ENCODE peak calls at places on chromosomes 1 and 21, in ten cellular contexts. O is lower lobe of right lung; Y is IMR-90; N is effector memory CD4-positive, alpha-beta T cell; X is HL-60; I is esophagus squamous epithelium; A is tibial artery; C is neuronal stem cell; T is heart left ventricle; V is heart right ventricle. J is an unnamed sample.

GRCh38 chr21:34020005-34020847 is 53.2 kb upstream of the MRPS6 start:
- DNase-seq in O (no peak), Y (no peak), N (no peak), X (peak; percentile 84), I (no peak), A (no peak), C (no peak), T (no peak), V (no peak), J (no peak)

GRCh38 chr1:24412408-24412807 is 1.2 kb downstream of the STPG1 start:
- DNase-seq in O (no peak), Y (no peak), N (no peak), X (no peak), I (no peak), A (no peak), C (no peak), T (no peak), V (no peak), J (no peak)

GRCh38 chr1:23263380-23263887 is 46.1 kb upstream of the HTR1D start:
- DNase-seq in O (no peak), Y (no peak), N (no peak), X (no peak), I (no peak), A (no peak), C (peak; percentile 18), T (no peak), V (no peak), J (no peak)

GRCh38 chr1:149843302-149844041 is 55.9 kb upstream of the BOLA1 start:
- DNase-seq in O (no peak), Y (no peak), N (no peak), X (peak; percentile 4), I (no peak), A (no peak), C (no peak), T (no peak), V (no peak), J (no peak)

GRCh38 chr1:40783001-40783905 is at the start of gene KCNQ4:
- DNase-seq in O (peak; percentile 69), Y (no peak), N (no peak), X (peak; percentile 42), I (no peak), A (peak; percentile 62), C (peak; percentile 59), T (peak; percentile 64), V (peak; percentile 66), J (no peak)

GRCh38 chr1:119504831-119505230 is 2.2 kb upstream of the HSD3B1 start:
- DNase-seq in O (no peak), Y (no peak), N (no peak), X (no peak), I (no peak), A (no peak), C (no peak), T (no peak), V (no peak), J (no peak)

GRCh38 chr1:117683571-117684285 is 77.9 kb downstream of the TENT5C start:
- DNase-seq in O (no peak), Y (peak; percentile 37), N (no peak), X (no peak), I (no peak), A (no peak), C (no peak), T (no peak), V (peak; percentile 27), J (no peak)

GRCh38 chr21:28904961-28905435 is 87.7 kb downstream of the LTN1 start:
- DNase-seq in O (no peak), Y (no peak), N (no peak), X (no peak), I (no peak), A (no peak), C (no peak), T (no peak), V (no peak), J (no peak)

GRCh38 chr1:157390646-157391045 is 161.7 kb downstream of the FCRL5 start:
- DNase-seq in O (no peak), Y (peak; percentile 30), N (no peak), X (no peak), I (no peak), A (no peak), C (no peak), T (no peak), V (no peak), J (no peak)

GRCh38 chr21:36032647-36033406 is 27.5 kb downstream of the SETD4 start:
- DNase-seq in O (no peak), Y (no peak), N (no peak), X (no peak), I (no peak), A (no peak), C (no peak), T (no peak), V (no peak), J (no peak)

GRCh38 chr1:9058465-9058864 is 11.0 kb downstream of the SLC2A5 start:
- DNase-seq in O (no peak), Y (peak; percentile 34), N (no peak), X (no peak), I (no peak), A (no peak), C (no peak), T (no peak), V (no peak), J (no peak)

GRCh38 chr1:223641523-223642039 is 23.9 kb downstream of the CAPN8 start:
- DNase-seq in O (peak; percentile 57), Y (no peak), N (no peak), X (no peak), I (no peak), A (no peak), C (no peak), T (no peak), V (no peak), J (no peak)

GRCh38 chr1:165162671-165163241 is 193.8 kb downstream of the LMX1A start:
- DNase-seq in O (no peak), Y (no peak), N (no peak), X (no peak), I (no peak), A (no peak), C (no peak), T (no peak), V (no peak), J (no peak)

GRCh38 chr1:156877433-156877832 is 16.1 kb upstream of the PEAR1 start:
- DNase-seq in O (no peak), Y (no peak), N (no peak), X (no peak), I (no peak), A (no peak), C (no peak), T (no peak), V (no peak), J (no peak)

GRCh38 chr21:25835397-25835796 is 100.6 kb downstream of the GABPA start:
- DNase-seq in O (no peak), Y (no peak), N (no peak), X (no peak), I (no peak), A (no peak), C (no peak), T (no peak), V (no peak), J (no peak)

GRCh38 chr1:145706282-145706681 is 886 bp downstream of the PDZK1 start:
- DNase-seq in O (no peak), Y (peak; percentile 59), N (no peak), X (no peak), I (no peak), A (no peak), C (no peak), T (no peak), V (no peak), J (no peak)

GRCh38 chr1:109704173-109704572 is 7.9 kb upstream of the GSTM5 start:
- DNase-seq in O (no peak), Y (peak; percentile 0), N (no peak), X (no peak), I (no peak), A (no peak), C (no peak), T (no peak), V (no peak), J (no peak)

GRCh38 chr1:229825042-229825441 is 199.0 kb downstream of the URB2 start:
- DNase-seq in O (no peak), Y (no peak), N (no peak), X (no peak), I (no peak), A (no peak), C (no peak), T (no peak), V (no peak), J (no peak)
- H3K27ac ChIP-seq in O (no peak overlapping the region), Y (no peak overlapping the region), N (no peak overlapping the region), X (no peak overlapping the region), I (no peak overlapping the region), A (no peak overlapping the region), C (no peak overlapping the region), T (no peak overlapping the region), V (no peak overlapping the region), J (no peak overlapping the region)

GRCh38 chr21:37065561-37066177 is 7.2 kb downstream of the PIGP start:
- DNase-seq in O (no peak), Y (no peak), N (no peak), X (no peak), I (no peak), A (no peak), C (no peak), T (no peak), V (no peak), J (no peak)
- H3K27ac ChIP-seq in O (no peak overlapping the region), Y (no peak overlapping the region), N (no peak overlapping the region), X (no peak overlapping the region), I (no peak overlapping the region), A (no peak overlapping the region), C (no peak overlapping the region), T (no peak overlapping the region), V (no peak overlapping the region), J (no peak overlapping the region)

GRCh38 chr1:204075116-204075636 is 2.3 kb downstream of the SOX13 start:
- DNase-seq in O (no peak), Y (no peak), N (no peak), X (no peak), I (no peak), A (no peak), C (no peak), T (no peak), V (peak; percentile 45), J (no peak)
- H3K27ac ChIP-seq in O (peak overlapping the region; percentile 83), Y (peak overlapping the region; percentile 34), N (no peak overlapping the region), X (no peak overlapping the region), I (peak overlapping the region; percentile 91), A (peak overlapping the region; percentile 89), C (no peak overlapping the region), T (peak overlapping the region; percentile 95), V (peak overlapping the region; percentile 95), J (peak overlapping the region; percentile 43)

DNA sequence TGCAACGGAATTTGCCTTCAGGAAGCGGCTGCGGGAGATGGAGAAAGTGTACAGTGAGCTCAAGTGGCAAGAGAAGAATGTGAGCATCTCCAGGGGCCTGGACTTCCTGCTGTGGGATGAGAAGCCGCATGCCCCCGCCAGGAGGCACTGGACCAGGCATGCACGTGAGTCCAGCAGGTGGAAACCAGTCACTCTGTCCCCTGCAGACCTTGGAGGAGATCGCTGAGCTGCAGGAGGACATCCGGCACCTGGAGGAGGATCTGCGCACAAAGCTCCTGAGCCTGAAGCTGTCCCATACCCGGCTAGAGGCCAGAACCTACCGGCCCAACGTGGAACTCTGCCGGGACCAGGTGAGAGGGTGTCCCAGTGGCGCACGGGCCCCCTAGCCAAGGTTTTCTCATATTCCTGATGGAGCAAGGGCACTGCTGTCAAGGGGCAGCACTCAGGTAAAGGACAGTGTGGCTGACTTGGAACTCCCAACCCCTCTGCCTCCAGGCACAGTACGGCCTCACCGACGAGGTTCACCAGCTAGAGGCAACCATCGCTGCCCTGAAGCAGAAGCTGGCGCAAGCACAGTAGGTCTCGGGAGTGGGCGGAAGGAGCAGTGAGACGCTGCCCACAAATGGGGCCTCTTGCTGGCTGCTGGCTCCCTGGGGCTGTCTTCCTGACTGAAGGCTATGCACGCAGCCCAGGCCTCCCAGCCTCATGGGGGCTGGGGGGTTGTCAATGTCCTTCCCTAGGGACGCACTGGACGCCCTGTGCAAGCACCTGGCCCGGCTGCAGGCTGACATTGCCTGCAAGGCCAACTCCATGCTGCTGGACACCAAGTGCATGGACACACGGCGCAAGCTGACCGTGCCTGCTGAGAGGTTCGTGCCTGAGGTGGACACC is 1.2 kb upstream of the ADPRS start:
- DNase-seq in O (no peak), Y (no peak), N (no peak), X (no peak), I (no peak), A (no peak), C (no peak), T (no peak), V (no peak), J (no peak)
- H3K27ac ChIP-seq in O (no peak overlapping the region), Y (no peak overlapping the region), N (no peak overlapping the region), X (no peak overlapping the region), I (no peak overlapping the region), A (no peak overlapping the region), C (no peak overlapping the region), T (no peak overlapping the region), V (no peak overlapping the region), J (no peak overlapping the region)

J was measured in substantia nigra.